ENCODE peak calls at places on chromosomes 5 and 9, in six cellular contexts. X is GM06990, T is AG04450, B is esophagus squamous epithelium, W is GM13976, U is sigmoid colon. P is an unnamed sample.

GRCh38 chr9:109901191-109901590 is 121.2 kb downstream of the PALM2AKAP2 start:
- DNase-seq in T (no peak), B (no peak), W (no peak), U (no peak), X (no peak), P (no peak)

GRCh38 chr5:123670981-123671557 is 159.1 kb downstream of the CSNK1G3 start:
- DNase-seq in X (peak; percentile 7), B (no peak), T (peak; percentile 7), U (no peak), W (peak; percentile 29), P (peak; percentile 28)

GRCh38 chr5:96324708-96325107 is 108.3 kb downstream of the PCSK1 start:
- DNase-seq in B (no peak), T (peak; percentile 81), U (no peak), X (no peak), W (no peak), P (no peak)

GRCh38 chr5:102596951-102597350 is 98.2 kb upstream of the SLCO6A1 start:
- DNase-seq in U (no peak), B (no peak), W (no peak), T (no peak), X (no peak), P (no peak)

GRCh38 chr9:134208310-134208841 is 44.0 kb upstream of the RNU6ATAC start:
- DNase-seq in X (no peak), U (peak; percentile 59), B (no peak), W (no peak), T (no peak), P (no peak)

GRCh38 chr9:135392511-135392910 is 87.1 kb upstream of the PPP1R26 start:
- DNase-seq in U (no peak), B (no peak), X (no peak), T (no peak), W (no peak), P (no peak)

GRCh38 chr5:82319977-82320376 is 41.8 kb upstream of the RPS23 start:
- DNase-seq in X (no peak), T (no peak), U (no peak), B (no peak), W (no peak), P (no peak)

GRCh38 chr9:35972093-35972492 is 14.1 kb upstream of the OR2S2 start:
- DNase-seq in T (no peak), U (no peak), B (no peak), X (no peak), W (no peak), P (no peak)

GRCh38 chr9:120868676-120869359 is 8.2 kb downstream of the PHF19 start:
- DNase-seq in X (peak; percentile 93), T (peak; percentile 76), W (peak; percentile 99), U (peak; percentile 98), B (peak; percentile 99), P (peak; percentile 98)

GRCh38 chr9:71774917-71775316 is 6.6 kb upstream of the CEMIP2 start:
- DNase-seq in B (no peak), W (no peak), T (no peak), U (no peak), X (no peak), P (no peak)

GRCh38 chr9:40911647-40912046 is 216.8 kb downstream of the FOXD4L6 start:
- DNase-seq in B (no peak), W (no peak), T (no peak), X (no peak), U (no peak), P (no peak)

GRCh38 chr9:385818-386398 is 171.2 kb downstream of the DOCK8 start:
- DNase-seq in W (no peak), X (no peak), B (no peak), T (peak; percentile 6), U (peak; percentile 69), P (no peak)

GRCh38 chr5:10464173-10464572 is 22.5 kb downstream of the ROPN1L start:
- DNase-seq in T (no peak), B (no peak), X (no peak), U (no peak), W (no peak), P (no peak)

GRCh38 chr5:177357459-177358332 is at the start of gene RGS14:
- DNase-seq in T (no peak), X (peak; percentile 80), B (no peak), U (no peak), W (peak; percentile 93), P (peak; percentile 93)

GRCh38 chr5:67878911-67879310 is 336.6 kb upstream of the PIK3R1 start:
- DNase-seq in U (no peak), X (no peak), W (no peak), T (no peak), B (no peak), P (no peak)

GRCh38 chr9:92141144-92142129 is 26.2 kb upstream of the SPTLC1 start:
- DNase-seq in X (no peak), T (no peak), B (no peak), U (peak; percentile 68), W (peak; percentile 50), P (peak; percentile 58)

GRCh38 chr5:20833081-20833627 is 845.2 kb upstream of the CDH18 start:
- DNase-seq in W (no peak), T (no peak), B (no peak), X (no peak), U (no peak), P (peak; percentile 1)

GRCh38 chr5:157213527-157214243 is 33.0 kb downstream of the ITK start:
- DNase-seq in W (no peak), T (no peak), B (no peak), X (no peak), U (no peak), P (no peak)

GRCh38 chr5:43039468-43040286 is 442 bp downstream of the ANXA2R start:
- DNase-seq in W (no peak), U (peak; percentile 86), B (no peak), T (no peak), X (peak; percentile 75), P (peak; percentile 39)
- TF ChIP-seq CTCF in W (peak; percentile 34), U (no peak), B (no peak), T (peak; percentile 25), X (peak; percentile 35), P (peak; percentile 31)

GRCh38 chr9:95573463-95573862 is 56.7 kb upstream of the PTCH1 start:
- DNase-seq in W (no peak), U (no peak), X (no peak), B (no peak), T (no peak), P (no peak)

GRCh38 chr9:95574176-95574575 is 57.4 kb upstream of the PTCH1 start:
- DNase-seq in B (no peak), X (no peak), U (no peak), W (no peak), T (no peak), P (no peak)

GRCh38 chr9:95570150-95570549 is 53.4 kb upstream of the PTCH1 start:
- DNase-seq in U (no peak), B (no peak), T (peak; percentile 4), X (no peak), W (no peak), P (no peak)

GRCh38 chr9:95570646-95571045 is 53.9 kb upstream of the PTCH1 start:
- DNase-seq in T (no peak), W (no peak), B (no peak), X (no peak), U (no peak), P (no peak)

GRCh38 chr9:95572370-95573151 is 55.8 kb upstream of the PTCH1 start:
- DNase-seq in U (no peak), T (no peak), W (no peak), B (no peak), X (no peak), P (no peak)
- TF ChIP-seq CTCF in U (no peak), T (no peak), W (no peak), B (no peak), X (no peak), P (no peak)

GRCh38 chr5:32916648-32917047 is 205.5 kb downstream of the NPR3 start:
- DNase-seq in X (no peak), U (no peak), W (no peak), B (no peak), T (peak; percentile 2), P (no peak)
- TF ChIP-seq CTCF in X (peak; percentile 34), U (no peak), W (no peak), B (peak; percentile 59), T (peak; percentile 71), P (no peak)

DNA sequence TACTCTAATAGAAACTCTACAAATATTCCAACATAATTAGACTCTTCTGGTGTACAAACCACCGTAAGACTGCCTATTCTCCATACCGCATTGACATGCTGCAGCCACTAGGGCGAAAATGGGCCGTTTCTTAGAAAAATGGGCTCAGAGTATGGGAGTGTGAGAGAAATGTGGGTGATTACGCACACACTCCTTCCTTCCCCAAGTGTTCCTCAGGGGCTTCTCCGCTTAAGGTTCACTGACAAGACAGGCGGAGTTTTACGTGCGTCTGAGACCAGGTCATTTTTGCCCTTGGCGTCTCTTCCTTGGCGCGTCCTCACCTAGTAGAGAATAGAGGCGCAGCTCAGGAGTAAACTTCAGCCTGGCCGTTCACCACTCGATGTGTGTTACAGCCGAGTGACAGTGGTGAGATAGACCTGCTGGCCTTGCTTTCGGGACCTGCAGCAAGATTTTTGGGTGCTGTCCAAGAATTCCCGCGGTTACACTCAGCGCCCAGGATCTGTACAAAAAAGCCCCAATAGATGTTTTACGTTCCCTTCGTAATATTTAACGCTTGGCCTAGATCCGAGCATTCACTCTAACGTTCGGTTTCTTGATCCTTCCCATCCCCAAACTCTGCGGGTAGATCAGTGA is 1.8 kb upstream of the NTRK2 start:
- DNase-seq in X (peak; percentile 28), W (peak; percentile 43), T (no peak), B (no peak), U (no peak), P (peak; percentile 51)
- TF ChIP-seq CTCF in X (peak; percentile 55), W (no peak), T (peak; percentile 30), B (peak; percentile 61), U (no peak), P (peak; percentile 30)